ENCODE peak calls at places on chromosomes 4 and X, in five cellular contexts. H is effector memory CD4-positive, alpha-beta T cell; J is astrocyte of the spinal cord; I is omental fat pad; P is iris pigment epithelial cell. Y is an unnamed sample.
A peak's percentile ranks its signal among the peaks of the same experiment; 100 is the strongest.

GRCh38 chr4:71126719-71127118 is 133.3 kb downstream of the DCK start:
- DNase-seq in J (peak; percentile 96), P (peak; percentile 89), H (no peak), I (no peak), Y (no peak)

GRCh38 chr4:73735231-73735630 is 5.1 kb upstream of the CXCL8 start:
- DNase-seq in P (peak; percentile 73), H (no peak), I (no peak), J (peak; percentile 50), Y (no peak)

GRCh38 chrX:110213183-110213582 is 104.7 kb downstream of the AMMECR1 start:
- DNase-seq in I (no peak), J (no peak), H (no peak), P (no peak), Y (no peak)

GRCh38 chr4:93633721-93634120 is 194.8 kb upstream of the ATOH1 start:
- DNase-seq in H (no peak), P (no peak), I (no peak), J (no peak), Y (no peak)

GRCh38 chr4:38076153-38076669 is 116.0 kb downstream of the PTTG2 start:
- DNase-seq in H (no peak), I (no peak), J (no peak), P (no peak), Y (no peak)

GRCh38 chrX:133857648-133858269 is 127.6 kb downstream of the GPC3 start:
- DNase-seq in H (no peak), J (no peak), I (no peak), P (no peak), Y (no peak)

GRCh38 chr4:177242651-177243296 is 66.9 kb upstream of the NEIL3 start:
- DNase-seq in H (no peak), J (peak; percentile 19), P (no peak), I (no peak), Y (no peak)

GRCh38 chr4:174714393-174715211 is 114.4 kb downstream of the GLRA3 start:
- DNase-seq in P (peak; percentile 72), I (no peak), H (no peak), J (peak; percentile 54), Y (no peak)

GRCh38 chr4:110190249-110190648 is 8.2 kb downstream of the ELOVL6 start:
- DNase-seq in H (no peak), J (no peak), P (peak; percentile 45), I (no peak), Y (no peak)

GRCh38 chrX:33190016-33190415 is 21.3 kb downstream of the DMD start:
- DNase-seq in P (peak; percentile 68), I (no peak), H (no peak), J (peak; percentile 22), Y (no peak)

GRCh38 chr4:55925235-55925634 is 23.5 kb upstream of the CEP135 start:
- DNase-seq in H (no peak), I (no peak), J (no peak), P (no peak), Y (no peak)

GRCh38 chr4:136818811-136819210 is 713.5 kb downstream of the PCDH18 start:
- DNase-seq in J (peak; percentile 44), H (no peak), I (no peak), P (peak; percentile 20), Y (no peak)

GRCh38 chr4:150828159-150828558 is 186.9 kb downstream of the LRBA start:
- DNase-seq in I (no peak), J (no peak), P (no peak), H (peak; percentile 45), Y (no peak)

GRCh38 chr4:145260091-145260490 is 79.7 kb upstream of the OTUD4 start:
- DNase-seq in I (no peak), H (no peak), P (no peak), J (no peak), Y (no peak)

GRCh38 chrX:111375747-111376146 is 36.2 kb downstream of the DCX start:
- DNase-seq in P (peak; percentile 4), H (no peak), J (peak; percentile 3), I (no peak), Y (no peak)

GRCh38 chrX:10444204-10444603 is 176.2 kb downstream of the MID1 start:
- DNase-seq in H (no peak), P (no peak), I (no peak), J (no peak), Y (no peak)

GRCh38 chrX:17788439-17788838 is 51.1 kb downstream of the SCML1 start:
- DNase-seq in J (peak; percentile 32), P (peak; percentile 15), I (no peak), H (no peak), Y (peak; percentile 15)

GRCh38 chr4:2837904-2838496 is 5.6 kb upstream of the ADD1 start:
- DNase-seq in I (no peak), H (peak; percentile 63), J (no peak), P (peak; percentile 71), Y (no peak)

GRCh38 chr4:20255823-20256222 is 4.1 kb downstream of the SLIT2 start:
- DNase-seq in H (no peak), J (no peak), I (no peak), P (peak; percentile 26), Y (no peak)

GRCh38 chr4:184762100-184762499 is 28.2 kb upstream of the CENPU start:
- DNase-seq in H (no peak), I (no peak), J (no peak), P (no peak), Y (no peak)